ENCODE peak calls at places on chromosomes 11 and 22, in four cellular contexts. V, X, P and Y are unnamed samples.

GRCh38 chr11:106309070-106309684 is 231.7 kb downstream of the AASDHPPT start:
- DNase-seq in V (no peak), X (no peak), P (no peak), Y (no peak)

GRCh38 chr22:40396882-40397281 is 26.5 kb downstream of the SGSM3 start:
- DNase-seq in V (peak), X (no peak), P (no peak), Y (no peak)

GRCh38 chr22:23263651-23264555 is 83.6 kb downstream of the BCR start:
- DNase-seq in V (no peak), X (no peak), P (no peak), Y (peak)

GRCh38 chr22:38761202-38762162 is 5.7 kb upstream of the SUN2 start:
- DNase-seq in V (no peak), X (no peak), P (no peak), Y (no peak)

GRCh38 chr11:79393362-79394043 is 47.3 kb downstream of the TENM4 start:
- DNase-seq in V (no peak), X (peak), P (no peak), Y (no peak)

GRCh38 chr22:20092477-20092854 is 12.4 kb downstream of the DGCR8 start:
- DNase-seq in V (no peak), X (no peak), P (no peak), Y (peak)

GRCh38 chr11:123382555-123383074 is 47.5 kb upstream of the GRAMD1B start:
- DNase-seq in V (no peak), X (no peak), P (no peak), Y (peak)

GRCh38 chr22:31637375-31637937 is 24.6 kb downstream of the PISD start:
- DNase-seq in V (no peak), X (no peak), P (no peak), Y (no peak)

GRCh38 chr11:20050551-20051333 is 109.5 kb downstream of the DBX1 start:
- DNase-seq in V (no peak), X (peak), P (peak), Y (no peak)

GRCh38 chr22:45994516-45995404 is 17.8 kb upstream of the WNT7B start:
- DNase-seq in V (peak), X (peak), P (no peak), Y (peak)

GRCh38 chr11:10926801-10927200 is 68.9 kb upstream of the ZBED5 start:
- DNase-seq in V (peak), X (no peak), P (no peak), Y (no peak)

GRCh38 chr11:98100689-98101088 is 920.1 kb upstream of the CNTN5 start:
- DNase-seq in V (no peak), X (no peak), P (no peak), Y (no peak)

GRCh38 chr11:98107736-98108135 is 913.0 kb upstream of the CNTN5 start:
- DNase-seq in V (no peak), X (no peak), P (no peak), Y (no peak)

GRCh38 chr11:98099371-98099770 is 921.4 kb upstream of the CNTN5 start:
- DNase-seq in V (no peak), X (no peak), P (no peak), Y (no peak)

GRCh38 chr11:98101329-98101728 is 919.4 kb upstream of the CNTN5 start:
- DNase-seq in V (no peak), X (no peak), P (no peak), Y (no peak)

DNA sequence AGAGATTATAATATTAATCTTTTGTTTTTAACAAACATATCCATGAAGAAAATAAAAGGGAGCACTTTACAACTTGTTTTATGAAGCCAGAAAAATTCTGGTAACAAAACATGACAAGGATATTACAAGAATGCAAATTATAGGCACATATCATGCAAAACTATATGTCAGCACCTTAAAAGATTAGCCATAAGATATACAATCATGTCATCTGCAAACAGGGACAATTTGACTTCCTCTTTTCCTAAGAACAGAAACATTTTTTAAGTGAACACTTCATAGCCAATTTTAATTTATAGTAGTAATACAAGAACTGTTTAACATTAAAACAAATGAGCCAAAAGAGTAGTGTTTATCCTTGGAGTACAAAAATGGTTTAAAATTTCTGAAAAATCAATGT is 916.5 kb upstream of the CNTN5 start:
- DNase-seq in V (no peak), X (no peak), P (no peak), Y (no peak)
- TF ChIP-seq CTCF in V (no peak), X (no peak), P (no peak), Y (no peak)

DNA sequence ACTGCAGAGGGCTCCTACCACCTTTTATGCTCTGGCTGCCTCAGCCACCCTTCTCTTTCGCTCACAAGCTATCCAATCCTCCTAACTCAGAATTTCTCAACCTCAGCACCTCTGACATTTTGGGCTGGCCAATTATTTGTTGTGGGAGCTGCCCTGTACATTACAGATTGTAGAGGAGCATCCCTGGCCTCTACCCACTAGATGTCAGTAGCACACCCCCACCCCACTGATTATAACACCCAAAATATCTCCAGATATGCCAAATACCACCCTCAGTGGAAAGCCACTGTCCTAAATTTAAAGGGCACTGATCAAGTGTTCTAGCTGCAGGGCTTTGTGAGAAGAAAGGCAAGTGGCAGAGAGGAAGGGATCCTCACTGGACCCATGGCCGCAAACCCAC is 443.1 kb downstream of the SOX6 start:
- DNase-seq in V (no peak), X (no peak), P (no peak), Y (no peak)
- TF ChIP-seq CTCF in V (peak), X (no peak), P (no peak), Y (no peak)

DNA sequence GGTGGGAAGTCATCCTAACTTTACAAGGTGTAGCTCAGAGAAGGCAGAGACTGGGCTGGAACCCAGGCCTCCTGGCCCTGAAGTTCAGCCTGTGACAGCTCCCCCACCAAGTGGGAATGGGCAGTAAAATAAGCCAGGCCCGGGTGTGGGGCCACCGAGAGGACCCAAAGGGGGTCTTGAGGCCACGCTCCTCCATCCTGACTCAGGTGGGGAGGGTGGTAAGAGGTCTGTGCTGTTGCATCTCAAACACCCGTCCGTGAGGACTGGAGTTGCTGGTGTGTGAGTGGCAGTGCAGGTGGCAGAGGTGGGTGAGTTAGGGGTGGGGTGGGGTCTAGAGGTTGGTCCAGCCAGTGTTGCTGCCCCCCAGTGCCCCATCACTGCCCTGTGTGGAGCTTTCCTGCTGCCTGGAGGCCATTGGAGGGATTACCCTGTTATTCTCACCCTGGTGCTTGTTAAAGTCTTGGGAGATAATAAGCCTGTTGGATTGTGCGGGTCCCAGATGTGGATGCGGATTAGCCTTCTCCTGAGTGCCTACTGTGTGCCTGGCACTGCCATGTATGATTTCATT is 12.7 kb downstream of the SERPINH1 start:
- DNase-seq in V (no peak), X (no peak), P (no peak), Y (no peak)
- TF ChIP-seq CTCF in V (peak), X (no peak), P (peak), Y (no peak)

GRCh38 chr11:2459016-2459725 is 14.4 kb downstream of the KCNQ1 start:
- DNase-seq in V (no peak), X (no peak), P (no peak), Y (no peak)
- TF ChIP-seq CTCF in V (no peak), X (no peak), P (no peak), Y (no peak)

GRCh38 chr11:63508009-63508408 is 2.1 kb downstream of the LGALS12 start:
- DNase-seq in V (no peak), X (peak), P (no peak), Y (peak)
- TF ChIP-seq CTCF in V (no peak), X (no peak), P (peak), Y (no peak)

GRCh38 chr11:117520966-117521365 is 193.3 kb downstream of the CEP164 start:
- DNase-seq in V (no peak), X (no peak), P (no peak), Y (no peak)

GRCh38 chr11:117519170-117519569 is 191.5 kb downstream of the CEP164 start:
- DNase-seq in V (no peak), X (no peak), P (no peak), Y (no peak)

GRCh38 chr11:117518455-117518854 is 190.8 kb downstream of the CEP164 start:
- DNase-seq in V (no peak), X (no peak), P (no peak), Y (no peak)

GRCh38 chr11:117519590-117519989 is 191.9 kb downstream of the CEP164 start:
- DNase-seq in V (no peak), X (no peak), P (no peak), Y (no peak)

DNA sequence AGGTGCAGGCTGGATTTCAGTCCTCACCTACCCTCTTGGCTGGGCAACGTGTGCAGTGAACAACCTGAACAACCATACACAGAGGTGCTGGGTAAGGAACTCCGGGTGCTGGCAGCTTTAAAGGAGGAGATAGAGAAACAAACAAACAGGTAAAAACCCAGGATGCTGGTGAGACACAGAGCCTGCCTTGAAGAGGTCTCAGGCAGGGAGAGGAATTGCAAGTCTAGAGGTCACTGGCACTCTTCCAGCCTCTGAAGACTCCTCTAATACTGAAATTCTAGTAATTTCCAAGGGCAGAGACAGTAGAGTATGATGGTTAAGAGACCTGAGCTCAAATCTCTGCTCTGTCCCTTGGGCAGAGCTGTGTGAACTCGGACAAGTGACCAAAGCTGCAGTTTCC is 192.5 kb downstream of the CEP164 start:
- DNase-seq in V (no peak), X (peak), P (no peak), Y (no peak)
- TF ChIP-seq CTCF in V (no peak), X (no peak), P (no peak), Y (no peak)

DNA sequence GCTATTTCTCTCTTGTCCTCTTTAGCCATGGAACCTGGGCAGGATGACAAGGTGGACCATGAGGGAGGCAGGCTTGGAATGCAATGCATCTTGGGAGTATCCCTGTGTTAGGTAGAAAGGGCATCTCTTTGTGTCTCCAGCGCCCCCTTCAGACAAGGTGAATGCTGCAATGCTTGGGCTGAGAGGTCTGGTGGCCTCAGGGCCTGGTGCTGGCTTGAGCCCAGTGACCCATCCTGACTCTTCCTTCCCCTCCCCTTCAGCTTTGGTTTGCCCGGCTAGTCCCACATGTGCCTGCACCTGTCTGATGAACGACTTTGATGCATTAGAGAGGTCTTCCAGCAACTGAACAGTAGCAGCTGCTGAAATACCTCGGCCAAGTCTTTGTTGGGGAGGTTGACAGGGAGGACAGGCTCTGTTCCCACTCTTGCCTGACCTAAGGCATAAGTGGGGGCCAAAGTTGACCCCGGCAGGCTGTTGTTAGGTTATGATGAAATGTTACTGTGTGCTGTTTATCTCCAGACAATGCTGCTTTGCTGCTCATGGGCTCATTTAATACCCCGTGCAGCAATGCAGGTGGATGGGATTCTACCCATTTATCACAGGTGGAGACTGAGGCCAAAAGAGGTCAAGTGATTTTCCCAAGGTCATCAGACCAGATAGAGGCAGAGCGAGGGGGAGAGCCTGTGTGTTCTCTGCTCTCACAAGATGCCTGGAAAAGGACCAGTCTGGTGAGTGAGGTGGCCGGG is 22.5 kb downstream of the MYO18B start:
- DNase-seq in V (no peak), X (no peak), P (no peak), Y (no peak)
- TF ChIP-seq CTCF in V (no peak), X (no peak), P (peak), Y (no peak)